ENCODE peak calls at places on chromosomes 6 and 20, in six cellular contexts. One of them, this sample, is unnamed.

GRCh38 chr6:64428186-64428585 is 792.6 kb downstream of the PHF3 start:
- DNase-seq in psoas muscle: no peak
- DNase-seq in kidney epithelial cell: no peak
- DNase-seq in brain microvascular endothelial cell: no peak
- DNase-seq in astrocyte of the spinal cord: no peak
- DNase-seq in bronchial epithelial cell: no peak
- DNase-seq in this sample: no peak

GRCh38 chr6:98452721-98453120 is 381.7 kb upstream of the POU3F2 start:
- DNase-seq in astrocyte of the spinal cord: no peak
- DNase-seq in psoas muscle: no peak
- DNase-seq in brain microvascular endothelial cell: no peak
- DNase-seq in bronchial epithelial cell: no peak
- DNase-seq in kidney epithelial cell: no peak
- DNase-seq in this sample: no peak

GRCh38 chr20:45052698-45053440 is 48.1 kb downstream of the KCNS1 start:
- DNase-seq in brain microvascular endothelial cell: peak; percentile 65
- DNase-seq in bronchial epithelial cell: no peak
- DNase-seq in kidney epithelial cell: peak; percentile 29
- DNase-seq in psoas muscle: no peak
- DNase-seq in astrocyte of the spinal cord: peak; percentile 91
- DNase-seq in this sample: no peak

GRCh38 chr20:46411637-46412036 is 5.2 kb upstream of the ELMO2 start:
- DNase-seq in psoas muscle: no peak
- DNase-seq in astrocyte of the spinal cord: no peak
- DNase-seq in brain microvascular endothelial cell: no peak
- DNase-seq in kidney epithelial cell: no peak
- DNase-seq in bronchial epithelial cell: no peak
- DNase-seq in this sample: no peak

GRCh38 chr6:126657556-126658129 is 317.7 kb downstream of the CENPW start:
- DNase-seq in psoas muscle: no peak
- DNase-seq in brain microvascular endothelial cell: peak; percentile 38
- DNase-seq in astrocyte of the spinal cord: peak; percentile 47
- DNase-seq in kidney epithelial cell: peak; percentile 7
- DNase-seq in bronchial epithelial cell: peak; percentile 48
- DNase-seq in this sample: peak; percentile 8

GRCh38 chr6:136720045-136720760 is 72.1 kb downstream of the MAP3K5 start:
- DNase-seq in brain microvascular endothelial cell: no peak
- DNase-seq in astrocyte of the spinal cord: no peak
- DNase-seq in psoas muscle: no peak
- DNase-seq in kidney epithelial cell: no peak
- DNase-seq in bronchial epithelial cell: no peak
- DNase-seq in this sample: no peak

GRCh38 chr20:31573555-31574295 is 31.4 kb upstream of the ID1 start:
- DNase-seq in kidney epithelial cell: no peak
- DNase-seq in astrocyte of the spinal cord: no peak
- DNase-seq in brain microvascular endothelial cell: no peak
- DNase-seq in bronchial epithelial cell: peak; percentile 56
- DNase-seq in psoas muscle: no peak
- DNase-seq in this sample: no peak

GRCh38 chr20:50588034-50588736 is 78.0 kb downstream of the PTPN1 start:
- DNase-seq in kidney epithelial cell: no peak
- DNase-seq in psoas muscle: peak; percentile 88
- DNase-seq in brain microvascular endothelial cell: peak; percentile 52
- DNase-seq in astrocyte of the spinal cord: peak; percentile 62
- DNase-seq in bronchial epithelial cell: peak; percentile 44
- DNase-seq in this sample: no peak

GRCh38 chr6:44464527-44465310 is 77.2 kb downstream of the CDC5L start:
- DNase-seq in brain microvascular endothelial cell: peak; percentile 32
- DNase-seq in astrocyte of the spinal cord: no peak
- DNase-seq in kidney epithelial cell: no peak
- DNase-seq in bronchial epithelial cell: no peak
- DNase-seq in psoas muscle: no peak
- DNase-seq in this sample: no peak

GRCh38 chr20:40797425-40797824 is 108.4 kb upstream of the MAFB start:
- DNase-seq in bronchial epithelial cell: peak; percentile 13
- DNase-seq in brain microvascular endothelial cell: no peak
- DNase-seq in psoas muscle: no peak
- DNase-seq in kidney epithelial cell: no peak
- DNase-seq in astrocyte of the spinal cord: peak; percentile 16
- DNase-seq in this sample: no peak

GRCh38 chr20:1424336-1424735 is 31.5 kb upstream of the FKBP1A start:
- DNase-seq in astrocyte of the spinal cord: no peak
- DNase-seq in bronchial epithelial cell: peak; percentile 59
- DNase-seq in brain microvascular endothelial cell: no peak
- DNase-seq in kidney epithelial cell: no peak
- DNase-seq in psoas muscle: no peak
- DNase-seq in this sample: no peak

GRCh38 chr6:132132911-132133639 is 181.9 kb upstream of the CCN2 start:
- DNase-seq in bronchial epithelial cell: peak; percentile 83
- DNase-seq in astrocyte of the spinal cord: peak; percentile 77
- DNase-seq in psoas muscle: no peak
- DNase-seq in kidney epithelial cell: peak; percentile 31
- DNase-seq in brain microvascular endothelial cell: peak; percentile 66
- DNase-seq in this sample: peak; percentile 41

GRCh38 chr6:138818496-138819194 is 22.8 kb downstream of the ECT2L start:
- DNase-seq in astrocyte of the spinal cord: no peak
- DNase-seq in psoas muscle: no peak
- DNase-seq in kidney epithelial cell: no peak
- DNase-seq in bronchial epithelial cell: peak; percentile 74
- DNase-seq in brain microvascular endothelial cell: no peak
- DNase-seq in this sample: no peak

GRCh38 chr20:8390500-8390899 is 258.4 kb downstream of the PLCB1 start:
- DNase-seq in bronchial epithelial cell: no peak
- DNase-seq in astrocyte of the spinal cord: no peak
- DNase-seq in psoas muscle: no peak
- DNase-seq in brain microvascular endothelial cell: no peak
- DNase-seq in kidney epithelial cell: no peak
- DNase-seq in this sample: no peak

GRCh38 chr6:99810942-99811633 is 182.9 kb downstream of the MCHR2 start:
- DNase-seq in astrocyte of the spinal cord: no peak
- DNase-seq in bronchial epithelial cell: peak; percentile 12
- DNase-seq in kidney epithelial cell: no peak
- DNase-seq in psoas muscle: no peak
- DNase-seq in brain microvascular endothelial cell: no peak
- DNase-seq in this sample: no peak

GRCh38 chr6:138287144-138287955 is 69.1 kb upstream of the PBOV1 start:
- DNase-seq in psoas muscle: no peak
- DNase-seq in bronchial epithelial cell: peak; percentile 56
- DNase-seq in kidney epithelial cell: no peak
- DNase-seq in brain microvascular endothelial cell: peak; percentile 27
- DNase-seq in astrocyte of the spinal cord: peak; percentile 7
- DNase-seq in this sample: no peak

GRCh38 chr20:13008761-13009681 is at the start of gene SPTLC3:
- DNase-seq in bronchial epithelial cell: peak; percentile 58
- DNase-seq in psoas muscle: no peak
- DNase-seq in kidney epithelial cell: peak; percentile 54
- DNase-seq in brain microvascular endothelial cell: peak; percentile 21
- DNase-seq in astrocyte of the spinal cord: peak; percentile 66
- DNase-seq in this sample: peak; percentile 38

GRCh38 chr6:159713984-159714383 is 13.3 kb upstream of the WTAP start:
- DNase-seq in psoas muscle: no peak
- DNase-seq in bronchial epithelial cell: no peak
- DNase-seq in astrocyte of the spinal cord: no peak
- DNase-seq in kidney epithelial cell: no peak
- DNase-seq in brain microvascular endothelial cell: no peak
- DNase-seq in this sample: no peak

GRCh38 chr6:14333556-14334305 is 216.2 kb downstream of the CD83 start:
- DNase-seq in psoas muscle: no peak
- DNase-seq in kidney epithelial cell: no peak
- DNase-seq in bronchial epithelial cell: no peak
- DNase-seq in astrocyte of the spinal cord: peak; percentile 39
- DNase-seq in brain microvascular endothelial cell: peak; percentile 22
- DNase-seq in this sample: no peak

GRCh38 chr6:10215711-10216110 is 199.2 kb downstream of the TFAP2A start:
- DNase-seq in psoas muscle: no peak
- DNase-seq in kidney epithelial cell: no peak
- DNase-seq in brain microvascular endothelial cell: no peak
- DNase-seq in astrocyte of the spinal cord: no peak
- DNase-seq in bronchial epithelial cell: peak; percentile 12
- DNase-seq in this sample: no peak

GRCh38 chr20:35698298-35699126 is 640 bp downstream of the NFS1 start:
- DNase-seq in astrocyte of the spinal cord: no peak
- DNase-seq in brain microvascular endothelial cell: no peak
- DNase-seq in bronchial epithelial cell: no peak
- DNase-seq in kidney epithelial cell: no peak
- DNase-seq in psoas muscle: no peak
- DNase-seq in this sample: no peak

GRCh38 chr6:53269827-53270226 is 78.9 kb downstream of the ELOVL5 start:
- DNase-seq in psoas muscle: no peak
- DNase-seq in brain microvascular endothelial cell: no peak
- DNase-seq in kidney epithelial cell: no peak
- DNase-seq in bronchial epithelial cell: no peak
- DNase-seq in astrocyte of the spinal cord: no peak
- DNase-seq in this sample: no peak

GRCh38 chr20:11849976-11850670 is 67.6 kb upstream of the BTBD3 start:
- DNase-seq in bronchial epithelial cell: peak; percentile 94
- DNase-seq in psoas muscle: peak; percentile 46
- DNase-seq in kidney epithelial cell: no peak
- DNase-seq in brain microvascular endothelial cell: peak; percentile 7
- DNase-seq in astrocyte of the spinal cord: peak; percentile 5
- DNase-seq in this sample: peak; percentile 89

GRCh38 chr20:46545077-46545826 is 5.2 kb downstream of the OCSTAMP start:
- DNase-seq in psoas muscle: no peak
- DNase-seq in brain microvascular endothelial cell: no peak
- DNase-seq in bronchial epithelial cell: peak; percentile 5
- DNase-seq in astrocyte of the spinal cord: no peak
- DNase-seq in kidney epithelial cell: no peak
- DNase-seq in this sample: peak; percentile 49

GRCh38 chr6:7758456-7758855 is 32.6 kb downstream of the BMP6 start:
- DNase-seq in astrocyte of the spinal cord: peak; percentile 94
- DNase-seq in psoas muscle: peak; percentile 61
- DNase-seq in bronchial epithelial cell: peak; percentile 31
- DNase-seq in kidney epithelial cell: peak; percentile 79
- DNase-seq in brain microvascular endothelial cell: peak; percentile 89
- DNase-seq in this sample: peak; percentile 83

DNA sequence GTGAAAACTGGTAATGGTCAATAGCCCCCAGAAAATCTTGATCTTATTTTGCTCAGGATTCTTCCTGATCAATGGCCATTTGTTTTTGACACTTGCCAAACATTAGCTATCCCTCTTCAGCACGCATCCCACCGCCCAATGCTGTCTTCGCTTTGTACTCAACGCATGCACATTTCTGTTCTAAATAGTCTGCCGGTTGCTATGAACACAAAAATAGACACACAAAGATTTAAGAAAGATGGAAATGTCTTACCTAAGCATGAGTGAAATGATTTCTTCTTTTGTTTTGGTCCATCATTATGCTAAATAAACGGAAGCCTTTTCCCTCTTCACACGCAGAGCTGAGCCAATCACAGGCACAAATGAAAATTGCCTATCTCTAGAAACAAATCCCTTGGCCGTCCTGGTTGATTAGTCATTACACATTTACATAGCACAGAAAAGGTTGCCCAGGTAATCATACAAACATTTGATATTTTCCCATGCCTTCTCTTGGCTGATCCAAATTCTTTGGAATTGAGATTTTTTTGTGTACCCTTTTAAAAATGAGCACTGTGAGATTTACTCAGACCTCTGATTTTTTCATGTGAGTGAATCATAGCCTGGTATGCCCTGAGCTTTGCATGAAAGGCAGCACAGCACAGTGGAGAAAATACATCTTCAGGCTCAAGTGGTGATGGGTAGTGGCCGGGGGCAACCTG is 70.5 kb upstream of the FAM184A start:
- DNase-seq in kidney epithelial cell: no peak
- DNase-seq in bronchial epithelial cell: peak; percentile 14
- DNase-seq in brain microvascular endothelial cell: peak; percentile 18
- DNase-seq in astrocyte of the spinal cord: peak; percentile 79
- DNase-seq in psoas muscle: no peak
- DNase-seq in this sample: no peak
- H3K4me3 ChIP-seq in kidney epithelial cell: no peak overlapping the region
- H3K4me3 ChIP-seq in bronchial epithelial cell: no peak overlapping the region
- H3K4me3 ChIP-seq in brain microvascular endothelial cell: no peak overlapping the region
- H3K4me3 ChIP-seq in astrocyte of the spinal cord: peak overlapping the region; percentile 4
- H3K4me3 ChIP-seq in psoas muscle: no peak overlapping the region
- H3K4me3 ChIP-seq in this sample: no peak overlapping the region

GRCh38 chr6:62672989-62673388 is 387.0 kb upstream of the KHDRBS2 start:
- DNase-seq in bronchial epithelial cell: no peak
- DNase-seq in psoas muscle: no peak
- DNase-seq in kidney epithelial cell: no peak
- DNase-seq in brain microvascular endothelial cell: no peak
- DNase-seq in astrocyte of the spinal cord: no peak
- DNase-seq in this sample: no peak
- H3K4me3 ChIP-seq in bronchial epithelial cell: no peak overlapping the region
- H3K4me3 ChIP-seq in psoas muscle: no peak overlapping the region
- H3K4me3 ChIP-seq in kidney epithelial cell: no peak overlapping the region
- H3K4me3 ChIP-seq in brain microvascular endothelial cell: no peak overlapping the region
- H3K4me3 ChIP-seq in astrocyte of the spinal cord: no peak overlapping the region
- H3K4me3 ChIP-seq in this sample: no peak overlapping the region

GRCh38 chr6:75249837-75250236 is 6.2 kb upstream of the COX7A2 start:
- DNase-seq in kidney epithelial cell: no peak
- DNase-seq in astrocyte of the spinal cord: no peak
- DNase-seq in psoas muscle: no peak
- DNase-seq in bronchial epithelial cell: no peak
- DNase-seq in brain microvascular endothelial cell: no peak
- DNase-seq in this sample: no peak
- H3K4me3 ChIP-seq in kidney epithelial cell: no peak overlapping the region
- H3K4me3 ChIP-seq in astrocyte of the spinal cord: no peak overlapping the region
- H3K4me3 ChIP-seq in psoas muscle: no peak overlapping the region
- H3K4me3 ChIP-seq in bronchial epithelial cell: no peak overlapping the region
- H3K4me3 ChIP-seq in brain microvascular endothelial cell: no peak overlapping the region
- H3K4me3 ChIP-seq in this sample: no peak overlapping the region

GRCh38 chr6:93842178-93842577 is 422.8 kb upstream of the EPHA7 start:
- DNase-seq in brain microvascular endothelial cell: peak; percentile 2
- DNase-seq in bronchial epithelial cell: no peak
- DNase-seq in kidney epithelial cell: no peak
- DNase-seq in psoas muscle: no peak
- DNase-seq in astrocyte of the spinal cord: no peak
- DNase-seq in this sample: no peak
- H3K4me3 ChIP-seq in brain microvascular endothelial cell: no peak overlapping the region
- H3K4me3 ChIP-seq in bronchial epithelial cell: no peak overlapping the region
- H3K4me3 ChIP-seq in kidney epithelial cell: no peak overlapping the region
- H3K4me3 ChIP-seq in psoas muscle: no peak overlapping the region
- H3K4me3 ChIP-seq in astrocyte of the spinal cord: no peak overlapping the region
- H3K4me3 ChIP-seq in this sample: no peak overlapping the region